ENCODE peak calls at places on chromosome 7, in five cellular contexts. J is upper lobe of right lung, S is H1, O is AG04450, D is lung. U is an unnamed sample.

GRCh38 chr7:46157931-46158330 is 236.9 kb upstream of the IGFBP3 start:
- DNase-seq in S (no peak), O (no peak), J (no peak), D (no peak), U (no peak)

GRCh38 chr7:129332354-129333056 is 101.7 kb upstream of the STRIP2 start:
- DNase-seq in J (no peak), S (no peak), D (no peak), O (peak), U (no peak)

GRCh38 chr7:75872073-75872782 is 6.6 kb upstream of the RHBDD2 start:
- DNase-seq in D (no peak), S (no peak), J (no peak), O (no peak), U (no peak)

GRCh38 chr7:74625446-74625845 is 32.1 kb upstream of the GTF2I start:
- DNase-seq in D (no peak), O (peak), S (no peak), J (no peak), U (no peak)

GRCh38 chr7:79713281-79713680 is 259.8 kb upstream of the MAGI2 start:
- DNase-seq in D (no peak), S (no peak), J (no peak), O (no peak), U (no peak)

GRCh38 chr7:27175005-27175625 is 995 bp upstream of the HOXA10 start:
- DNase-seq in O (no peak), J (peak), S (no peak), D (no peak), U (no peak)

GRCh38 chr7:123594813-123595241 is 6.8 kb upstream of the ASB15 start:
- DNase-seq in O (no peak), S (peak), J (no peak), D (no peak), U (no peak)

GRCh38 chr7:131218727-131219128 is 108.9 kb upstream of the MKLN1 start:
- DNase-seq in S (no peak), J (no peak), D (no peak), O (no peak), U (no peak)

GRCh38 chr7:75729851-75730274 is 8.9 kb downstream of the HIP1 start:
- DNase-seq in O (no peak), S (no peak), J (no peak), D (no peak), U (no peak)

GRCh38 chr7:37570145-37570544 is 113.4 kb upstream of the GPR141 start:
- DNase-seq in S (no peak), D (no peak), O (no peak), J (no peak), U (no peak)

GRCh38 chr7:130996841-130997231 is 262.8 kb upstream of the KLF14 start:
- DNase-seq in O (no peak), J (no peak), D (peak), S (no peak), U (no peak)

GRCh38 chr7:137998250-137998649 is 3.6 kb downstream of the CREB3L2 start:
- DNase-seq in J (no peak), D (no peak), S (no peak), O (no peak), U (no peak)

GRCh38 chr7:120988591-120989299 is at the start of gene CPED1:
- DNase-seq in S (no peak), O (peak), J (peak), D (peak), U (peak)

GRCh38 chr7:40200791-40201190 is 66.0 kb downstream of the SUGCT start:
- DNase-seq in S (no peak), O (peak), D (no peak), J (no peak), U (no peak)

GRCh38 chr7:83162402-83163256 is at the start of gene PCLO:
- DNase-seq in J (peak), S (peak), D (peak), O (no peak), U (no peak)

GRCh38 chr7:113880467-113881040 is 38.3 kb downstream of the PPP1R3A start:
- DNase-seq in J (no peak), O (no peak), D (no peak), S (no peak), U (no peak)

GRCh38 chr7:40647719-40648118 is 512.9 kb downstream of the SUGCT start:
- DNase-seq in D (no peak), J (no peak), O (peak), S (no peak), U (no peak)

GRCh38 chr7:16353226-16353625 is 68.1 kb downstream of the CRPPA start:
- DNase-seq in O (no peak), J (no peak), D (no peak), S (no peak), U (no peak)

GRCh38 chr7:85160223-85160622 is 26.6 kb downstream of the SEMA3D start:
- DNase-seq in O (no peak), S (no peak), J (no peak), D (no peak), U (no peak)

GRCh38 chr7:55975944-55976633 is 11.7 kb downstream of the NIPSNAP2 start:
- DNase-seq in J (no peak), S (no peak), O (no peak), D (no peak), U (no peak)

GRCh38 chr7:129713544-129713943 is 102.0 kb downstream of the NRF1 start:
- DNase-seq in D (no peak), O (no peak), J (no peak), S (no peak), U (no peak)

GRCh38 chr7:11332186-11332864 is 358.7 kb downstream of the PHF14 start:
- DNase-seq in J (no peak), D (no peak), S (no peak), O (no peak), U (no peak)

GRCh38 chr7:79458796-79459195 is 5.3 kb upstream of the MAGI2 start:
- DNase-seq in S (no peak), J (no peak), D (no peak), O (no peak), U (no peak)

GRCh38 chr7:124810605-124811004 is 45.0 kb upstream of the GPR37 start:
- DNase-seq in S (no peak), O (no peak), D (no peak), J (no peak), U (no peak)

GRCh38 chr7:108384721-108385483 is 71.3 kb downstream of the NRCAM start:
- DNase-seq in J (no peak), O (no peak), S (no peak), D (no peak), U (no peak)

GRCh38 chr7:148242271-148242801 is 348.2 kb upstream of the C7orf33 start:
- DNase-seq in S (peak), J (no peak), D (peak), O (no peak), U (no peak)

GRCh38 chr7:108408294-108409004 is 47.8 kb downstream of the NRCAM start:
- DNase-seq in J (no peak), O (no peak), D (no peak), S (no peak), U (no peak)

GRCh38 chr7:44145969-44146897 is 5.1 kb upstream of the MYL7 start:
- DNase-seq in J (peak), D (peak), S (peak), O (no peak), U (no peak)

GRCh38 chr7:55308186-55308929 is 56.8 kb upstream of the LANCL2 start:
- DNase-seq in S (no peak), O (no peak), J (no peak), D (no peak), U (no peak)

GRCh38 chr7:82932516-82932915 is 230.2 kb downstream of the PCLO start:
- DNase-seq in J (no peak), D (no peak), S (no peak), O (no peak), U (no peak)

GRCh38 chr7:42097756-42098155 is 139.3 kb downstream of the GLI3 start:
- DNase-seq in O (no peak), D (no peak), J (no peak), S (no peak), U (no peak)
- TF ChIP-seq CTCF in O (peak), D (no peak), J (no peak), S (no peak), U (no peak)

DNA sequence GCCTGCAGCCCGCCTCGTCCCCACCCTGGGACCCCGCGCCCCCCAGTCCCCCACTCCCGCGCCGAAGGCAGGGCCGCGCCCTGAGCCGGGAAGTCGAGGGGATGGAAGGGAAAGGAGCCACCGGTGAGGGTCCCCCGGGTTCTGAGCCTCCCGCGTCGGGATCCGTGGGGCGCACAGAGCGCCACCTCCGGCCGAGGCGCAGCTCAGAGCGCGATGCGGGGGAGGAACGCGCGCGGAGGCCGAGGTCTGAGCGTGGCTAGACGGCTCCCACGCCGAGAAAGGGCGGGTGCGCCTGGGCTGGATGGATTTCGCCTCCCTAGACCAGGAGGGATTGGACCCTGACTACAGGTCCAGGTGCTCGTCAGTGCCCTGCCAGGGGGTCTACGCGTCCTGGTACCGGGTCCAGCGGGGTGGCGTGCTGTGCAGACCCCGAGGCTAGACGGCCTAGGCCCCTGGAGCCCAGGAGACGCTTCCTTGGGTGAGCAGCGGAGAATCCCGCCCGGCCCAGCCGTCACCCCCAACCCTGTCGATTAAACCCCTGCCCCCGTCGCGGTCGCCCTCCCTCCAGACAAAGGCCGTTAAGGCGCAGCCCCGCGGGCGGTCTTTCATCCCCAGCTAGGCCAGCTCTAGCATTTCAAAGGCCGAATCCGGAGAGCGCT is 986 bp upstream of the PDGFA start:
- DNase-seq in S (no peak), J (no peak), D (no peak), O (no peak), U (no peak)
- TF ChIP-seq CTCF in S (no peak), J (no peak), D (no peak), O (no peak), U (no peak)

GRCh38 chr7:90210475-90210874 is 1.1 kb upstream of the STEAP2 start:
- DNase-seq in S (no peak), J (no peak), O (no peak), D (no peak), U (no peak)
- TF ChIP-seq CTCF in S (no peak), J (no peak), O (no peak), D (no peak), U (no peak)

DNA sequence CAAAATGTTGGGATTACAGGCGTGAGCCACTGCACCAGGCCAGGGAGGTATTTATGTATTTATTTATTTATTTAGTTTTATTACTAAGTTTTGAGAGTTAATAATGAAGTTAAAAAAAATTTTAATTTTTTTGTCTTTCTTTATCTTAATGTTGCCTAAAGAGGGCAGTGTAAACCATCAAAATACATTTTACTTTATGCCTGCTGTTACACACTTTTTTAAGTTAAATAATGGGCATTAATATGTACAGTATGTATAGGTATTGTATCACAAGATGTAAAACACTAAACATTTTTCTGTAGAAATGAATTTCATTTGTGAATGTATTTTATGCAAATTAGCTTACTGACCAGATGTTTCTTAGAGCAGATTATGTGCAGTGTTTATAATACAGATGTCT is 129.4 kb downstream of the AASS start:
- DNase-seq in O (no peak), S (no peak), D (no peak), J (no peak), U (no peak)
- TF ChIP-seq CTCF in O (peak), S (no peak), D (no peak), J (no peak), U (no peak)

GRCh38 chr7:149736478-149737360 is 36.7 kb downstream of the ZNF467 start:
- DNase-seq in S (no peak), D (no peak), O (no peak), J (no peak), U (no peak)

GRCh38 chr7:149741629-149742028 is 31.8 kb downstream of the ZNF467 start:
- DNase-seq in D (no peak), O (no peak), S (no peak), J (no peak), U (no peak)

GRCh38 chr7:149743481-149743880 is 29.9 kb downstream of the ZNF467 start:
- DNase-seq in D (no peak), S (no peak), J (no peak), O (no peak), U (no peak)

DNA sequence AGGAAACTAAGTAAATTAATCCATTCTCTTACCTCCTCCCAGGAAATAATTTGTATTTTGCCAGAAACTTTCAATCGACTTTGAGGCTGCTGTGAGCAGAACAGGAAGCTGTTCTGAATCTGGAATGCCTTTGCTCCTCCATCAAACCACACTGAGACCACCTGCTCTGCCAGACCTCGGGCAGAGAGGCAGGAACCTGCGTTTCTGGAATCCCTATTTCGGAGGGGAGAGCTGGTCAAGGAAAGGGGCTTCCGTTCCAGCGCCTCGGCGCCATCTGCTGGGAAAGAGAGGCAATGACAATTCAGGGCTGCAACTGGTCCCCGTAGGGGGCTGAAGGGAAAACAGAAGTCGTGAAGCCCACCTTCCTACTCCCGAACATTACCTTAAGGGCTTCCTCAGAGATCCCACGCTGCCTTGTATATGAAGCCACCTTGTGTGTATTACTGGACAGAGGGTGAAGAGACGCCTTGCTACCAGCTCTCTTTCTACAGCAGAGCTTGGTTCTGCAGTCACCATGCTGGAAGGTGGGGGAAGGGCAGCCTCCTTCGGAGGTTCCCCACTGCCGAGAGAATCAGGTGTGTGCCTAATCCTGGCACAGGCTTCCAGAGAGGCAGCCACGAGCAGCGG is 31.2 kb downstream of the ZNF467 start:
- DNase-seq in O (peak), D (peak), S (peak), J (peak), U (no peak)
- TF ChIP-seq CTCF in O (peak), D (peak), S (peak), J (peak), U (peak)

GRCh38 chr7:156776527-156776926 is 116.5 kb downstream of the LMBR1 start:
- DNase-seq in S (no peak), D (no peak), J (no peak), O (no peak), U (no peak)

GRCh38 chr7:156777364-156778069 is 115.5 kb downstream of the LMBR1 start:
- DNase-seq in J (no peak), O (no peak), D (no peak), S (no peak), U (no peak)

GRCh38 chr7:156780724-156781455 is 112.1 kb downstream of the LMBR1 start:
- DNase-seq in S (no peak), O (no peak), J (no peak), D (no peak), U (no peak)

GRCh38 chr7:156778668-156779067 is 114.3 kb downstream of the LMBR1 start:
- DNase-seq in S (no peak), J (no peak), D (no peak), O (no peak), U (no peak)

GRCh38 chr7:156778201-156778600 is 114.8 kb downstream of the LMBR1 start:
- DNase-seq in J (no peak), D (no peak), O (no peak), S (no peak), U (no peak)
- TF ChIP-seq CTCF in J (peak), D (no peak), O (peak), S (no peak), U (no peak)

GRCh38 chr7:101140746-101141382 is 13.4 kb upstream of the AP1S1 start:
- DNase-seq in O (no peak), J (no peak), S (no peak), D (no peak), U (no peak)

GRCh38 chr7:101137651-101138148 is 10.8 kb downstream of the SERPINE1 start:
- DNase-seq in S (no peak), D (no peak), J (no peak), O (no peak), U (no peak)

GRCh38 chr7:101134399-101134980 is 7.6 kb downstream of the SERPINE1 start:
- DNase-seq in O (no peak), D (no peak), S (no peak), J (no peak), U (no peak)

GRCh38 chr7:101140339-101140699 is 13.4 kb downstream of the SERPINE1 start:
- DNase-seq in J (no peak), D (no peak), O (no peak), S (no peak), U (no peak)

GRCh38 chr7:101138149-101138870 is 11.4 kb downstream of the SERPINE1 start:
- DNase-seq in S (no peak), O (peak), J (peak), D (peak), U (peak)
- TF ChIP-seq CTCF in S (peak), O (peak), J (peak), D (peak), U (peak)

GRCh38 chr7:91083855-91084644 is 180.2 kb upstream of the FZD1 start:
- DNase-seq in J (peak), D (no peak), O (no peak), S (no peak), U (no peak)
- TF ChIP-seq CTCF in J (no peak), D (no peak), O (no peak), S (no peak), U (no peak)

U was measured in CD14-positive monocyte.